ENCODE peak calls at places on chromosomes 11 and 22, in six cellular contexts. A is Peyer's patch, R is aorta, O is OCI-LY7, J is fibroblast of lung, D is pancreas. Y is an unnamed sample.

GRCh38 chr11:60844045-60844869 is 2.3 kb downstream of the CCDC86 start:
- DNase-seq in A (no peak), R (no peak), O (no peak), J (peak; percentile 40), D (no peak), Y (no peak)

GRCh38 chr22:29658171-29658570 is 54.7 kb downstream of the NF2 start:
- DNase-seq in A (no peak), R (no peak), O (no peak), J (no peak), D (no peak), Y (no peak)

GRCh38 chr22:45009881-45010531 is at the start of gene PHF21B:
- DNase-seq in A (no peak), R (peak; percentile 78), O (peak; percentile 84), J (peak; percentile 40), D (no peak), Y (no peak)

GRCh38 chr11:31802609-31802989 is 8.5 kb downstream of the PAX6 start:
- DNase-seq in A (no peak), R (peak; percentile 58), O (no peak), J (no peak), D (no peak), Y (no peak)

GRCh38 chr22:47169801-47170140 is 407.3 kb downstream of the TBC1D22A start:
- DNase-seq in A (no peak), R (peak; percentile 59), O (no peak), J (no peak), D (no peak), Y (peak; percentile 31)

GRCh38 chr11:75867778-75868374 is 52.9 kb downstream of the UVRAG start:
- DNase-seq in A (peak; percentile 72), R (no peak), O (peak; percentile 76), J (peak; percentile 72), D (no peak), Y (no peak)

GRCh38 chr11:47192111-47192510 is 5.9 kb upstream of the PACSIN3 start:
- DNase-seq in A (no peak), R (no peak), O (no peak), J (no peak), D (no peak), Y (no peak)

GRCh38 chr22:36546932-36547331 is 18.0 kb upstream of the EIF3D start:
- DNase-seq in A (no peak), R (no peak), O (no peak), J (peak; percentile 36), D (no peak), Y (no peak)

GRCh38 chr11:128928400-128928799 is 14.3 kb downstream of the TP53AIP1 start:
- DNase-seq in A (peak; percentile 66), R (peak; percentile 30), O (peak; percentile 11), J (no peak), D (no peak), Y (no peak)

GRCh38 chr22:49951001-49951677 is 9.4 kb upstream of the PIM3 start:
- DNase-seq in A (peak; percentile 88), R (no peak), O (no peak), J (no peak), D (peak; percentile 98), Y (no peak)

GRCh38 chr11:30786392-30787120 is 200.4 kb upstream of the MPPED2 start:
- DNase-seq in A (no peak), R (no peak), O (no peak), J (peak; percentile 67), D (no peak), Y (no peak)

GRCh38 chr22:40200795-40201194 is 23.1 kb downstream of the TNRC6B start:
- DNase-seq in A (peak; percentile 35), R (no peak), O (no peak), J (no peak), D (no peak), Y (peak; percentile 41)

GRCh38 chr11:92149996-92150395 is 74.6 kb upstream of the FAT3 start:
- DNase-seq in A (no peak), R (no peak), O (no peak), J (peak; percentile 25), D (no peak), Y (no peak)

GRCh38 chr11:114762437-114762836 is 84.1 kb downstream of the NXPE2 start:
- DNase-seq in A (peak; percentile 80), R (peak; percentile 86), O (peak; percentile 5), J (peak; percentile 69), D (peak; percentile 20), Y (no peak)

GRCh38 chr11:102438311-102439062 is 14.1 kb downstream of the TMEM123 start:
- DNase-seq in A (no peak), R (peak; percentile 62), O (no peak), J (no peak), D (no peak), Y (no peak)

GRCh38 chr11:23865341-23865975 is 631.4 kb upstream of the LUZP2 start:
- DNase-seq in A (no peak), R (no peak), O (no peak), J (no peak), D (no peak), Y (no peak)

GRCh38 chr11:3803726-3804510 is 4.4 kb upstream of the PGAP2 start:
- DNase-seq in A (peak; percentile 19), R (peak; percentile 8), O (no peak), J (no peak), D (no peak), Y (no peak)

GRCh38 chr11:86058360-86058759 is 10.5 kb downstream of the PICALM start:
- DNase-seq in A (no peak), R (no peak), O (no peak), J (no peak), D (no peak), Y (no peak)

DNA sequence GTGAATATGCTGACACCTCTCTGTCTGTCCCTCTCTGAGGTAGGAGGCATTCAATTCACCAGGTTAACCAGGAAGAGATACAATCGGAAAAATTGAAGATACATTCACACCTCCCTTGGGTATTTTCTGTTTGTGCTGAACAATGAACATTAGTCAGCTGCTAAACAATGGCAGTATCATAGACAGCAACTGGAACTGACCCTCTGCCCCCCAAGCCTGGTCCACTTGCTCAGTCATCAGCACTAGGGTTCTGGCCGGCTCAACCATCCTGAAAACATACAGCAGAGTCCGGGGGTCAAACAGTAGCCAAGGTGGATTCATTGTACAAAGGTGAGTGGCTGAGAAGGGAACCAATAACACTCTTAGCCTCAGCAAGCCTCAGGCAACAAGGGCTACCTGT is 4.0 kb downstream of the NECTIN1 start:
- DNase-seq in A (no peak), R (no peak), O (no peak), J (no peak), D (no peak), Y (no peak)
- H3K27ac ChIP-seq in A (no peak overlapping the region), R (no peak overlapping the region), O (no peak overlapping the region), J (no peak overlapping the region), D (no peak overlapping the region), Y (no peak overlapping the region)

DNA sequence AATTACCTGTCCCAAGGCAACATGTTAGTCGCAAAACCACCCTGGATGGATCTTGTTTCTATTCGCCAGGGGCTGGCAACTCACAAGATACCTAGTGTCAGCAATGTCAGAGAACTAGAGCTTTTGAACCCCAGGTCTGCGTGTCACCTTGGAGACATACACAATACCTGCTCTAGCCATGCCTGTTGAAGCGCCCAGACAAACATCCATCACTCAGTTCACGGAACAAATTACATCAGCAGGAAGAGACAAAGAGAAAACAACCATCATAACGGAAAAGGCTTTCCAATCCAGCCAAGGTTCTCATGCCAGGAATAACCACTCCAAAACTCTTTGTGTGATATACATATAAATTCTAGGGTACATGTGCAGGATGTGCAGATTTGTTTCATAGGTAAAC is 2.2 kb downstream of the CD59 start:
- DNase-seq in A (no peak), R (no peak), O (no peak), J (no peak), D (no peak), Y (no peak)
- H3K27ac ChIP-seq in A (no peak overlapping the region), R (no peak overlapping the region), O (no peak overlapping the region), J (peak overlapping the region; percentile 94), D (no peak overlapping the region), Y (peak overlapping the region; percentile 90)

GRCh38 chr11:65393513-65394079 is 7.2 kb downstream of the FRMD8 start:
- DNase-seq in A (no peak), R (no peak), O (no peak), J (no peak), D (no peak), Y (no peak)

GRCh38 chr11:65394125-65394536 is 7.7 kb downstream of the FRMD8 start:
- DNase-seq in A (no peak), R (no peak), O (no peak), J (no peak), D (no peak), Y (no peak)

GRCh38 chr11:65392899-65393298 is 6.5 kb downstream of the FRMD8 start:
- DNase-seq in A (no peak), R (no peak), O (no peak), J (no peak), D (no peak), Y (no peak)

GRCh38 chr11:65391007-65391406 is 4.6 kb downstream of the FRMD8 start:
- DNase-seq in A (no peak), R (no peak), O (no peak), J (peak; percentile 36), D (no peak), Y (no peak)

DNA sequence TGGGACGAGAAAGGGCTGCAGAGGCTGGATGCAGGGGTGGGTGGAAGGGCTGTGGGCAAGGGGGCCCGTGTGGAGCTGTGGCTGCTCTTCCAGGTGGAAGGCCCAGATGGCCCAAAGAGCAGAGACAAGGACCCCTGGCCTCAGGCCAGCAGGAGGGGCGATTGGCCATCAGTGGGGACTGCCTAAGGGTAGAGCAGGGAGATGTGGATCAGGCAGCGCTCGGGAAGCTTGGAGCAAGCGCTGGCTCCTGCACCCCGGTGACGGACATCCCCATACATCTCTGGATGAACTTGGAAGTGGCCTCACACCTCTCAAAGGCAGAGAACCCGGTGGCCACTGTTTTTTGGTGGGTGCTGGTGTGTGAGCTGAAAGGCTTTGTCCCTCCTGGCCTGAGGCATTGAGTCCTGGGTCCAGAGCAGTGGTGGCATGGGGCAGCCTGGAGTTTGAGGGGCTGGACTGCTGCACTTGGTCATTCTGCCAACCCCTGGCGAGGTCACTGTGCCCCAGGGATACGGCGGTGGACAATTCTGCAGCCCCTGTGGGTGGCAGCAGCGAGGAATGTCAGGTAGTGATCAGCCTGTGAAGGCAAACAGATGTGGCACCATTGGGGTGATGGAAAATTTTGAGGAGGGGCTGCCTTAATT is 5.9 kb downstream of the FRMD8 start:
- DNase-seq in A (no peak), R (no peak), O (no peak), J (no peak), D (no peak), Y (no peak)
- H3K27ac ChIP-seq in A (no peak overlapping the region), R (no peak overlapping the region), O (no peak overlapping the region), J (no peak overlapping the region), D (no peak overlapping the region), Y (peak overlapping the region; percentile 81)

GRCh38 chr11:117688255-117688797 is 108.7 kb downstream of the DSCAML1 start:
- DNase-seq in A (no peak), R (no peak), O (no peak), J (no peak), D (no peak), Y (no peak)

GRCh38 chr11:117691206-117691490 is 105.9 kb downstream of the DSCAML1 start:
- DNase-seq in A (no peak), R (no peak), O (no peak), J (no peak), D (no peak), Y (no peak)

GRCh38 chr11:117690484-117691205 is 106.4 kb downstream of the DSCAML1 start:
- DNase-seq in A (no peak), R (no peak), O (no peak), J (no peak), D (no peak), Y (no peak)

GRCh38 chr11:117693344-117693743 is 103.7 kb downstream of the DSCAML1 start:
- DNase-seq in A (no peak), R (no peak), O (no peak), J (no peak), D (no peak), Y (no peak)

GRCh38 chr11:117691501-117691900 is 105.5 kb downstream of the DSCAML1 start:
- DNase-seq in A (no peak), R (no peak), O (no peak), J (no peak), D (no peak), Y (no peak)
- H3K27ac ChIP-seq in A (no peak overlapping the region), R (no peak overlapping the region), O (no peak overlapping the region), J (no peak overlapping the region), D (no peak overlapping the region), Y (no peak overlapping the region)

Y was measured in coronary artery.